ENCODE peak calls at places on chromosomes 4 and X, in four cellular contexts. D, W, S and J are unnamed samples.

GRCh38 chrX:18542131-18542530 is 116.7 kb downstream of the CDKL5 start:
- DNase-seq in D (no peak), W (no peak), S (no peak), J (no peak)

GRCh38 chr4:2942532-2943363 is 20.5 kb downstream of the NOP14 start:
- DNase-seq in D (no peak), W (no peak), S (no peak), J (no peak)

GRCh38 chrX:11089802-11090201 is 21.3 kb upstream of the HCCS start:
- DNase-seq in D (no peak), W (no peak), S (no peak), J (no peak)

GRCh38 chr4:107153228-107153627 is 117.1 kb upstream of the DKK2 start:
- DNase-seq in D (no peak), W (peak; percentile 33), S (peak; percentile 33), J (peak; percentile 46)

GRCh38 chr4:119087121-119087520 is 48.5 kb upstream of the MYOZ2 start:
- DNase-seq in D (no peak), W (peak; percentile 51), S (peak; percentile 37), J (no peak)

GRCh38 chr4:149371021-149371420 is 444.6 kb downstream of the IQCM start:
- DNase-seq in D (peak; percentile 25), W (peak; percentile 78), S (peak; percentile 81), J (peak; percentile 22)

GRCh38 chr4:8182858-8183725 is 16.0 kb upstream of the SH3TC1 start:
- DNase-seq in D (peak; percentile 53), W (peak; percentile 87), S (peak; percentile 96), J (no peak)

GRCh38 chrX:63784902-63785692 is at the start of gene ARHGEF9:
- DNase-seq in D (no peak), W (no peak), S (peak; percentile 7), J (peak; percentile 13)

GRCh38 chr4:22679518-22679897 is 13.2 kb upstream of the GBA3 start:
- DNase-seq in D (no peak), W (no peak), S (no peak), J (no peak)

GRCh38 chr4:8026455-8026854 is 86.8 kb upstream of the AFAP1 start:
- DNase-seq in D (no peak), W (no peak), S (no peak), J (no peak)

GRCh38 chr4:475962-476361 is 23.0 kb downstream of the ZNF721 start:
- DNase-seq in D (no peak), W (no peak), S (peak; percentile 10), J (no peak)

GRCh38 chrX:17442898-17443297 is 67.9 kb downstream of the NHS start:
- DNase-seq in D (no peak), W (no peak), S (peak; percentile 74), J (no peak)

GRCh38 chr4:163755013-163755412 is 260.5 kb downstream of the TMA16 start:
- DNase-seq in D (no peak), W (peak; percentile 0), S (peak; percentile 19), J (no peak)

DNA sequence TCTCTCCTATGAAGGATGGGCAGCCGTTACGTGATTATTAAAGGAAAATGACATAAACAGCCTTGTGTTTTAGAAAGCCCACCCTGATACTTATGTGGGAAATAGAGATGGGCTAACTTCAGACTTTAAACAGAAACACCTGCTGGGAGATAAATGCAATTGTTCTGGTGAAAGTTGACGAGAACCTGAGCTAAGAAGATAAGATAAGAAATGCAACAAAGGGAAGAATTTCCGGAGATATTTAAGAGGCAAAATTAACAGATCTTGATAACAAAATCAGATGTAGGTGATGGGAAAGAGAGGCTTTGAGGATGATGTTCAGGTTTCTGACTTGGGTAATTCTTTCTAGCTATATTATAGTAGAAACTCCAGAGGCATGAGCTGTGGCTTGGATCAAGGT is 102.7 kb upstream of the SLC7A11 start:
- DNase-seq in D (no peak), W (no peak), S (no peak), J (no peak)
- H3K4me3 ChIP-seq in D (no peak overlapping the region), W (no peak overlapping the region), S (no peak overlapping the region), J (no peak overlapping the region)

DNA sequence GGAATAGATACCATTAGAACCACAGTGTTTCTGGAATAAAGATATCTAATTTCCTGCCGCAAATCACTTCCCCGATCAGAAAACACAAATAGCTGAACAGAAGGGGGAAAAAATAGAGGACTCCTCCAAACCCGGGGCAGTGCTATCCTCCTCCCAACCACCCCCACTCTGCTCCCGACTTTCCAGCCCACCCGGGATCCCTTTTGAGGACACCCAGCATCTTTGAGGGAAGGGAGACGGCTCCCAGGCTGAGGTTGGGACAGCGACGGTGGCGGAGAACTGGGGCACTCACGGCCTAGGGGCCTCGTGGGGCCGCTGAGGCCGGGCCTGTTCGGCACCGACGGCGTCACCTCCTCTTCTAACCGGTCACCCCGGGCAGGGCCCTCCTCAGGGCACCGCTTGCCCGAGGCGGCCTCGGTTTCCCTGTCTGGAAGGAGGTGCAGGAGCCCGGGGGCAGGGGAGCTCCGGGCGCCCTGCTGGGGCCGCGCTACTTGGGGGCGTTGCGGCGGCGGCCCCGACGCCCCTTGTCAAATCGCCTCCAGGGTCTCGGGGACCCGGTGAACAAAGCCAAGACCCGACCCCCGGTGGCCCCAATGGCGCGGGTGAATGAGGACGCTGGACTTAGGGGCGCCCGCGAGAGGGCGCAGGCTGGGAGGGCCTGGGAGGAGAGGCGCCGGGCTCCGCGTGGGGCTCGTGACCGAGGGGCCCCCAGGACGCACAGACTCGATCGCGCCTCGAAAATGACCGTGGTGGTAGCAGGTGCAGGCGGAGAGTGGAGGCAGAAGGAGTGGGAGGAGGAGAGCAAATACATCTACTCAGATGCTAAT is 6.9 kb upstream of the ARX start:
- DNase-seq in D (no peak), W (no peak), S (no peak), J (no peak)
- TF ChIP-seq CTCF in D (peak; percentile 30), W (no peak), S (no peak), J (peak; percentile 35)

GRCh38 chr4:15293678-15294077 is 134.2 kb upstream of the C1QTNF7 start:
- DNase-seq in D (no peak), W (no peak), S (no peak), J (no peak)
- H3K4me3 ChIP-seq in D (no peak overlapping the region), W (no peak overlapping the region), S (no peak overlapping the region), J (no peak overlapping the region)

DNA sequence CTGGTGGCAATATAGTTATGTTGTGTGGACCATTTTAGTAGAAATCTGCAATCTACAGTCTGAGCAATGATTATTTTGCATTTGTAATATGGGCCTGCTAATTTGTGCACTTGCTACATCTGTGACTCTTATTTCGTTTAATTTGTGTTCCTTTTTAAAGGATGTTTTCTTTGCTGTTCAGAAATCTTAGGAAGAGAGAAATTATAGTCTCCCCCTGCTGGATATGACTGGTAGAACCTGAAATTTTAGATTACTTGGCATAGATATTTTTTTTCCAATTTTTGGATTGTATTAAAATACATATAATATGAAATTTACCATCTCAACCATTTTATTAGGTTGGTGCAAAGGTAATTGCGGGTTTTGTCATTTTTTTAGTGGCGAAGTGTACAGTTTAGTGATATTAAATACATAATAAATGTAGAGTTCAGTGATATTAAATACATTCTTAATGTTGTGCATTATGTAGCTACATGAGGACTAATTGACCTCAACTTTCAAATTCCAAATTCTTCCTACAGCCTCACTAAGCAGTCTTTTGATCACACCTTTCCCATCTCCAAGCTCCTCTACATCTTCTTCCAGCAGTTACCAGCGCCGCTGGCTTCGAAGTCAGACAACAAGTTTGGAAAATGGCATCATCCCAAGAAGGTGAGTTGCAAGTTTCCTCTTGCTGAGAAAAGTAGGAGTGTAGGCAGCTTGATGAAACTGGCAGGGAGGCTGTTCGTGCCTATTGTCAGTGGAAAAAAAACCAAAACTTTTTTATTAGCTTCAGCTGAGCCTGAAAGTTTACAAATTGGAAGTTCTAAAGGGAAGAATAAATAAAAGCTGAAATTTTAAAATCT is 82.2 kb downstream of the FNIP2 start:
- DNase-seq in D (no peak), W (peak; percentile 79), S (peak; percentile 68), J (no peak)
- TF ChIP-seq CTCF in D (peak; percentile 50), W (peak; percentile 63), S (peak; percentile 59), J (peak; percentile 58)

DNA sequence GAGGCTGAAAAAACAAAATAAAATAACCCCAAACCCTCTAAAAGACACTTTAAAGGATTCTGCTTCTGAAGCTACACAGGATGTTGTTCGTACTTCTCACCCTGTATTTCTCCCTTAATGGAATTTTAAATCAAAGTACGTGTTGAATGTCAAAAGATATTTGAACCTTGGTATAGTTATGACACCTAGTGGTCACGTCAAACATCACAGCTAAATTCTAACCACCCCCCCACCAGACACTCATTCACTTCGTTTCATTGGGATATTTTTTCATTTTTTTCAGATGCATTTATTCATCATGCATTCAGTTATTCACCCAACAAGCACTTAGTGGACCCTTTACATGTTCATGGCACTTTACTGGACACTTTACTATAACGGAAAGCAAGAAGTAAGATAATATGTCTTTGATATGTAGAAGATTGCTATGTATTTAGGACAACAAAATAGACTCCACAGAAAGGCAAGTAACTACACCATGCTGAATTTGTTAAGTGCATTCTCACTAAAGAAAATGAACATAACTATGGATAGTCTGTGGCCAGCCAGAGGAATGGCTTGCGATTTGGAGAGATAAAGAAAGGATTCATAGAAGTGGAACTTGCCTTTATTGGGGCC is 62.5 kb upstream of the GPR174 start:
- DNase-seq in D (peak; percentile 4), W (peak; percentile 48), S (peak; percentile 57), J (no peak)
- H3K4me3 ChIP-seq in D (no peak overlapping the region), W (no peak overlapping the region), S (no peak overlapping the region), J (no peak overlapping the region)

GRCh38 chrX:111164728-111165127 is 68.7 kb downstream of the PAK3 start:
- DNase-seq in D (no peak), W (peak; percentile 4), S (peak; percentile 0), J (peak; percentile 7)
- TF ChIP-seq CTCF in D (peak; percentile 20), W (peak; percentile 33), S (no peak), J (peak; percentile 52)

DNA sequence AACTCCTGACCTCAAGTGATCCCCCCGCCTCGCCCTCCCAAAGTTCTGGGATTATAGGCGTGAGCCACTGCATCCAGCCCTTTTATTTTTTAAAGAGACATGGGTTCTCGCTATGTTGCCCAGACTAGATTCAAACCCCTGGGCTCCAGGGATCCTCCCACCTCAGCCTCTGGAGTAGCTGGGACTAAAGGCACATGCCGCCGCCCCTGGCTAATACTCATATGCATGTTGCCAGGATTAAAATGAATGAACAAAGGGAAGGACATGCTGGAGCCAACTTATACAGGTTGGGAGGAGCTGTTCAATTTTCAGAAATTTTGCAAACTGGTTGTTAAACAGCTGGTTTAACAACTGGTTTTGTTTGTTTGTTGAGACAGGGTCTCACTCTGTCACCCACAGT is 1.4 kb upstream of the FTSJ1 start:
- DNase-seq in D (no peak), W (no peak), S (no peak), J (no peak)
- H3K4me3 ChIP-seq in D (peak overlapping the region; percentile 89), W (no peak overlapping the region), S (no peak overlapping the region), J (no peak overlapping the region)

GRCh38 chrX:46574337-46574940 is 874 bp downstream of the CHST7 start:
- DNase-seq in D (no peak), W (no peak), S (peak; percentile 44), J (peak; percentile 10)

GRCh38 chrX:46573896-46574336 is 351 bp downstream of the CHST7 start:
- DNase-seq in D (peak; percentile 54), W (no peak), S (peak; percentile 64), J (peak; percentile 47)

GRCh38 chrX:46572295-46572936 is 1.1 kb upstream of the CHST7 start:
- DNase-seq in D (peak; percentile 25), W (no peak), S (no peak), J (no peak)

GRCh38 chrX:46574941-46575381 is 1.4 kb downstream of the CHST7 start:
- DNase-seq in D (no peak), W (no peak), S (no peak), J (peak; percentile 12)

GRCh38 chrX:46573331-46573895 is at the start of gene CHST7:
- DNase-seq in D (peak; percentile 67), W (no peak), S (peak; percentile 68), J (peak; percentile 74)
- TF ChIP-seq CTCF in D (peak; percentile 61), W (peak; percentile 16), S (peak; percentile 28), J (peak; percentile 51)

GRCh38 chr4:5892321-5893012 is 419 bp downstream of the CRMP1 start:
- DNase-seq in D (no peak), W (no peak), S (no peak), J (peak; percentile 63)
- H3K4me3 ChIP-seq in D (no peak overlapping the region), W (no peak overlapping the region), S (no peak overlapping the region), J (peak overlapping the region; percentile 93)